ENCODE peak calls at places on chromosome 1, in seven cellular contexts. One of them, this sample, is unnamed.

GRCh38 chr1:205913451-205914204 is 29.6 kb downstream of the SLC26A9 start:
- DNase-seq in iPS DF 6.9: no peak
- DNase-seq in stimulated activated CD8-positive, alpha-beta memory T cell treated with anti-CD3 and anti-CD28 coated beads, Interleukin-15, amount 100 ng/mL, for 24 hours: no peak
- DNase-seq in upper lobe of right lung: peak
- DNase-seq in AG09319: peak
- DNase-seq in activated T-cell treated with anti-CD3 and anti-CD28 coated beads, Interleukin-2, amount 50 U/mL, for 24 hours: no peak
- DNase-seq in body of pancreas: peak
- DNase-seq in this sample: no peak

GRCh38 chr1:150528997-150529396 is 13.4 kb downstream of the FALEC start:
- DNase-seq in AG09319: no peak
- DNase-seq in activated T-cell treated with anti-CD3 and anti-CD28 coated beads, Interleukin-2, amount 50 U/mL, for 24 hours: no peak
- DNase-seq in stimulated activated CD8-positive, alpha-beta memory T cell treated with anti-CD3 and anti-CD28 coated beads, Interleukin-15, amount 100 ng/mL, for 24 hours: no peak
- DNase-seq in upper lobe of right lung: no peak
- DNase-seq in iPS DF 6.9: no peak
- DNase-seq in body of pancreas: peak
- DNase-seq in this sample: no peak

GRCh38 chr1:40351124-40351523 is 22.4 kb upstream of the SMAP2 start:
- DNase-seq in AG09319: no peak
- DNase-seq in activated T-cell treated with anti-CD3 and anti-CD28 coated beads, Interleukin-2, amount 50 U/mL, for 24 hours: no peak
- DNase-seq in body of pancreas: no peak
- DNase-seq in iPS DF 6.9: no peak
- DNase-seq in stimulated activated CD8-positive, alpha-beta memory T cell treated with anti-CD3 and anti-CD28 coated beads, Interleukin-15, amount 100 ng/mL, for 24 hours: no peak
- DNase-seq in upper lobe of right lung: no peak
- DNase-seq in this sample: no peak

GRCh38 chr1:116402333-116402732 is 29.3 kb downstream of the ATP1A1 start:
- DNase-seq in activated T-cell treated with anti-CD3 and anti-CD28 coated beads, Interleukin-2, amount 50 U/mL, for 24 hours: no peak
- DNase-seq in iPS DF 6.9: no peak
- DNase-seq in body of pancreas: no peak
- DNase-seq in upper lobe of right lung: no peak
- DNase-seq in stimulated activated CD8-positive, alpha-beta memory T cell treated with anti-CD3 and anti-CD28 coated beads, Interleukin-15, amount 100 ng/mL, for 24 hours: no peak
- DNase-seq in AG09319: no peak
- DNase-seq in this sample: no peak

GRCh38 chr1:18874600-18874999 is 15.1 kb upstream of the TAS1R2 start:
- DNase-seq in iPS DF 6.9: no peak
- DNase-seq in stimulated activated CD8-positive, alpha-beta memory T cell treated with anti-CD3 and anti-CD28 coated beads, Interleukin-15, amount 100 ng/mL, for 24 hours: no peak
- DNase-seq in body of pancreas: peak
- DNase-seq in upper lobe of right lung: no peak
- DNase-seq in activated T-cell treated with anti-CD3 and anti-CD28 coated beads, Interleukin-2, amount 50 U/mL, for 24 hours: no peak
- DNase-seq in AG09319: no peak
- DNase-seq in this sample: no peak

GRCh38 chr1:19925342-19926070 is 2.1 kb upstream of the PLA2G2E start:
- DNase-seq in body of pancreas: no peak
- DNase-seq in AG09319: no peak
- DNase-seq in iPS DF 6.9: no peak
- DNase-seq in stimulated activated CD8-positive, alpha-beta memory T cell treated with anti-CD3 and anti-CD28 coated beads, Interleukin-15, amount 100 ng/mL, for 24 hours: no peak
- DNase-seq in upper lobe of right lung: no peak
- DNase-seq in activated T-cell treated with anti-CD3 and anti-CD28 coated beads, Interleukin-2, amount 50 U/mL, for 24 hours: no peak
- DNase-seq in this sample: no peak

GRCh38 chr1:65687435-65688214 is 105.1 kb upstream of the PDE4B start:
- DNase-seq in AG09319: peak
- DNase-seq in activated T-cell treated with anti-CD3 and anti-CD28 coated beads, Interleukin-2, amount 50 U/mL, for 24 hours: peak
- DNase-seq in body of pancreas: peak
- DNase-seq in iPS DF 6.9: peak
- DNase-seq in stimulated activated CD8-positive, alpha-beta memory T cell treated with anti-CD3 and anti-CD28 coated beads, Interleukin-15, amount 100 ng/mL, for 24 hours: peak
- DNase-seq in upper lobe of right lung: peak
- DNase-seq in this sample: no peak

GRCh38 chr1:201015551-201016091 is 7.9 kb downstream of the KIF21B start:
- DNase-seq in iPS DF 6.9: no peak
- DNase-seq in upper lobe of right lung: no peak
- DNase-seq in activated T-cell treated with anti-CD3 and anti-CD28 coated beads, Interleukin-2, amount 50 U/mL, for 24 hours: no peak
- DNase-seq in AG09319: no peak
- DNase-seq in body of pancreas: no peak
- DNase-seq in stimulated activated CD8-positive, alpha-beta memory T cell treated with anti-CD3 and anti-CD28 coated beads, Interleukin-15, amount 100 ng/mL, for 24 hours: no peak
- DNase-seq in this sample: no peak

GRCh38 chr1:207676153-207676552 is 31.2 kb downstream of the CR1L start:
- DNase-seq in stimulated activated CD8-positive, alpha-beta memory T cell treated with anti-CD3 and anti-CD28 coated beads, Interleukin-15, amount 100 ng/mL, for 24 hours: no peak
- DNase-seq in AG09319: no peak
- DNase-seq in activated T-cell treated with anti-CD3 and anti-CD28 coated beads, Interleukin-2, amount 50 U/mL, for 24 hours: no peak
- DNase-seq in iPS DF 6.9: no peak
- DNase-seq in upper lobe of right lung: no peak
- DNase-seq in body of pancreas: no peak
- DNase-seq in this sample: no peak

GRCh38 chr1:153474349-153474748 is 13.9 kb upstream of the S100A7 start:
- DNase-seq in AG09319: no peak
- DNase-seq in stimulated activated CD8-positive, alpha-beta memory T cell treated with anti-CD3 and anti-CD28 coated beads, Interleukin-15, amount 100 ng/mL, for 24 hours: no peak
- DNase-seq in activated T-cell treated with anti-CD3 and anti-CD28 coated beads, Interleukin-2, amount 50 U/mL, for 24 hours: no peak
- DNase-seq in upper lobe of right lung: no peak
- DNase-seq in iPS DF 6.9: no peak
- DNase-seq in body of pancreas: no peak
- DNase-seq in this sample: no peak

This sample was measured in AG04449.